ENCODE peak calls at places on chromosomes 5 and 9, in four cellular contexts. Q is stomach, Z is fibroblast of lung, S is transverse colon. D is an unnamed sample.

GRCh38 chr9:21383627-21384026 is 1.6 kb downstream of the IFNA2 start:
- DNase-seq in Q (no peak), Z (no peak), S (no peak), D (no peak)

GRCh38 chr5:9533096-9533495 is 12.8 kb downstream of the SEMA5A start:
- DNase-seq in Z (peak), Q (no peak), S (no peak), D (no peak)

GRCh38 chr9:134469041-134469875 is 143.0 kb downstream of the RXRA start:
- DNase-seq in Q (no peak), S (peak), Z (peak), D (peak)

GRCh38 chr5:59956130-59956773 is 62.7 kb upstream of the PDE4D start:
- DNase-seq in Q (no peak), Z (no peak), S (no peak), D (no peak)

GRCh38 chr9:135468866-135469521 is 10.6 kb upstream of the PPP1R26 start:
- DNase-seq in S (no peak), Q (no peak), Z (peak), D (no peak)

GRCh38 chr9:36479086-36479485 is 79.0 kb upstream of the RNF38 start:
- DNase-seq in Q (no peak), Z (no peak), S (no peak), D (no peak)

GRCh38 chr9:22446589-22446949 is at the start of gene DMRTA1:
- DNase-seq in S (peak), Z (peak), Q (peak), D (peak)

GRCh38 chr5:156913719-156914370 is 49.2 kb downstream of the TIMD4 start:
- DNase-seq in Z (no peak), Q (no peak), S (peak), D (no peak)

GRCh38 chr5:167684251-167684650 is 607.2 kb upstream of the WWC1 start:
- DNase-seq in Z (no peak), Q (no peak), S (no peak), D (no peak)

GRCh38 chr9:97487107-97487506 is 14.4 kb upstream of the TMOD1 start:
- DNase-seq in Z (no peak), Q (no peak), S (no peak), D (no peak)

GRCh38 chr5:146962801-146963355 is 84.3 kb upstream of the PPP2R2B start:
- DNase-seq in S (no peak), Q (no peak), Z (peak), D (no peak)

GRCh38 chr9:81759680-81760215 is 70.4 kb upstream of the TLE1 start:
- DNase-seq in Q (no peak), S (no peak), Z (peak), D (no peak)

GRCh38 chr5:77322406-77322805 is 111.9 kb downstream of the PDE8B start:
- DNase-seq in Q (no peak), S (no peak), Z (no peak), D (no peak)

GRCh38 chr9:110189001-110189400 is 19.0 kb downstream of the C9orf152 start:
- DNase-seq in S (peak), Q (peak), Z (peak), D (peak)

DNA sequence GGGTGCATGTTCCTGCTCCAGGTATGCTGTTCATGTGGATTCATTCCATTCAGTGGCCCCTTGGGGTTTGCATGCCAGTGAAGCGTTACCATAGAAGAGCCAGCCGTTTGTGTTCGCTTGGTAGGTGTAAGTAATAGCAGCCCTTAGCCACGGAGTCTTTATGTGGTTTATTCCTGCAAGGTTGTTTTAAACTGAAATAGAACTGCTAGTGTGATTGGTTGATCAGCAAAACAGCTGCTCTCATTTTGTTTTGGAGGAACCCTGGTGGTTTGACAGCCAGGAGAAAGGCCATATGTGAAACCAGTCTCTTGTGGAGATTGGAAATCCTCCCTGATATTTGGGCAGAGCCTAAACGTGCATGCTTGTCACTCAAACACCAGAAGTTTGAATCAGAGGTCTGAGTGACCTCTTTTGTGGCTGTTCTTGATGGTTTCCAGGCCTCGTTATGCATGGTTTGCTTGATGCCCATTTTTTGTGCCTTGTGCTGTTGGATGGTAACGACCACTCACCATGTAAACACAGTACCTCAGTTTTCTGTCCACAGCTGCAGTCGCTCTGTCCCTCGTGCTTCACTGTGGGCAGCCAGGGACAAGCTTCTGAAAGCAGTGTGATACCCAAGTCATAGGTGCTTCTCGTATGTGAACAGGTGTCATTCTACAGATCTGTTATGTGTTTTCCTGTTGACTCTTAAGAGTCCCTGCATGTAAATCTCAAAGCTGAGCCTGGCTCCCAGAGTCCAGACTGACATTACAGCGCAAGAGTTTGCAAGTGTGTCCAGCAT is 58.3 kb upstream of the NXNL2 start:
- DNase-seq in Q (no peak), Z (peak), S (no peak), D (no peak)
- H3K27ac ChIP-seq in Q (no peak), Z (peak), S (no peak), D (no peak)

GRCh38 chr9:115369322-115369957 is 251.5 kb upstream of the TNC start:
- DNase-seq in S (no peak), Q (no peak), Z (peak), D (no peak)

GRCh38 chr9:115367321-115367720 is 249.4 kb upstream of the TNC start:
- DNase-seq in Q (no peak), S (no peak), Z (no peak), D (no peak)

GRCh38 chr9:115364991-115365390 is 247.0 kb upstream of the TNC start:
- DNase-seq in Z (peak), S (no peak), Q (no peak), D (no peak)

GRCh38 chr9:115373000-115373709 is 255.2 kb upstream of the TNC start:
- DNase-seq in S (no peak), Z (peak), Q (peak), D (no peak)

GRCh38 chr9:115367780-115368179 is 249.8 kb upstream of the TNC start:
- DNase-seq in S (no peak), Z (peak), Q (no peak), D (no peak)
- H3K27ac ChIP-seq in S (no peak), Z (no peak), Q (no peak), D (no peak)

DNA sequence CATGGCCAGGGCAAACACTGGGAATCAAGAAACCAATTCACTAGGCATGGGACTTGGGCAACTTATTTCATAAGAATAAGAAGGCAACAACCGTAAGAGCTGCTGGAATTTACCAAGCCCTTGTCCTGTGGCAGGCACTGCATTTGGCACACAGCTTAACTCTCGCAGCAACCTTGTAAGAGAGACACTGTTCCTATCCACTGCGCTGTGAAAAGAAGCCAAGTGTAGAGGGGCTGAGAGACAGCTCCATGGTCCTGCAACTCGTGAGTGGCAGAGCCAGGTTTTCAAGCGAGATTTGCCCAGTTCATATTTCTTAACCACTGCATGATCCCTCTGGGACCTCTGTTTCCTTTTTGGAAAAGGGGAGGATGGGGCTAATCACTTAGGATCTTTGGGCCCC is 129.3 kb upstream of the STC2 start:
- DNase-seq in S (no peak), Z (no peak), Q (no peak), D (no peak)
- H3K27ac ChIP-seq in S (no peak), Z (peak), Q (no peak), D (no peak)

GRCh38 chr9:69097923-69098593 is 62.5 kb downstream of the FXN start:
- DNase-seq in S (no peak), Q (no peak), Z (no peak), D (no peak)
- H3K27ac ChIP-seq in S (peak), Q (peak), Z (no peak), D (no peak)

GRCh38 chr5:67291671-67292070 is 95.1 kb upstream of the CD180 start:
- DNase-seq in Z (peak), S (no peak), Q (no peak), D (no peak)

GRCh38 chr5:67292201-67292940 is 95.8 kb upstream of the CD180 start:
- DNase-seq in S (no peak), Q (no peak), Z (no peak), D (no peak)

GRCh38 chr5:67289763-67290521 is 93.3 kb upstream of the CD180 start:
- DNase-seq in Q (no peak), Z (peak), S (peak), D (peak)

GRCh38 chr5:67290620-67291019 is 94.0 kb upstream of the CD180 start:
- DNase-seq in Q (no peak), Z (peak), S (no peak), D (no peak)

GRCh38 chr5:67291066-67291465 is 94.5 kb upstream of the CD180 start:
- DNase-seq in Z (no peak), Q (no peak), S (no peak), D (no peak)
- H3K27ac ChIP-seq in Z (no peak), Q (peak), S (peak), D (peak)

GRCh38 chr5:71699233-71699632 is 19.8 kb upstream of the CARTPT start:
- DNase-seq in Z (no peak), Q (no peak), S (no peak), D (no peak)

GRCh38 chr5:71695069-71695468 is 24.0 kb upstream of the CARTPT start:
- DNase-seq in Z (no peak), Q (no peak), S (no peak), D (no peak)

GRCh38 chr5:71697967-71698366 is 21.1 kb upstream of the CARTPT start:
- DNase-seq in S (no peak), Z (no peak), Q (no peak), D (no peak)

GRCh38 chr5:71693828-71694427 is 25.1 kb upstream of the CARTPT start:
- DNase-seq in Q (no peak), Z (peak), S (no peak), D (no peak)

GRCh38 chr5:71695561-71695960 is 23.5 kb upstream of the CARTPT start:
- DNase-seq in Z (no peak), S (no peak), Q (no peak), D (no peak)
- H3K27ac ChIP-seq in Z (no peak), S (no peak), Q (no peak), D (no peak)